ENCODE peak calls at places on chromosomes 13 and 19, in seven cellular contexts. K, I, W, F, A, G and V are unnamed samples.

GRCh38 chr19:50565984-50566903 is 2.0 kb downstream of the LRRC4B start:
- DNase-seq in G (no peak), A (no peak), W (no peak), F (no peak), K (peak), I (no peak), V (no peak)

GRCh38 chr13:45341799-45342584 is 1.0 kb upstream of the TPT1 start:
- DNase-seq in W (no peak), I (peak), K (no peak), A (no peak), G (peak), F (peak), V (peak)

GRCh38 chr13:84137292-84137691 is 255.0 kb upstream of the SLITRK1 start:
- DNase-seq in W (no peak), K (peak), F (no peak), G (peak), A (peak), I (no peak), V (no peak)

GRCh38 chr19:51460164-51460992 is 2.1 kb upstream of the SIGLEC8 start:
- DNase-seq in W (no peak), I (no peak), F (peak), G (peak), K (no peak), A (no peak), V (peak)

GRCh38 chr19:3580156-3580955 is 4.9 kb upstream of the GIPC3 start:
- DNase-seq in G (peak), K (no peak), F (no peak), I (no peak), A (no peak), W (no peak), V (no peak)

GRCh38 chr19:2332341-2333026 is 4.0 kb downstream of the SPPL2B start:
- DNase-seq in A (no peak), K (no peak), G (no peak), F (no peak), I (peak), W (peak), V (peak)

GRCh38 chr19:52307275-52307674 is 10.3 kb downstream of the ZNF480 start:
- DNase-seq in A (no peak), F (no peak), I (no peak), W (no peak), G (peak), K (no peak), V (no peak)

GRCh38 chr13:69793803-69794453 is 313.7 kb upstream of the ATXN8OS start:
- DNase-seq in A (no peak), K (no peak), F (peak), G (no peak), I (no peak), W (no peak), V (peak)

GRCh38 chr13:112246731-112247470 is 129.3 kb upstream of the SPACA7 start:
- DNase-seq in A (no peak), K (no peak), W (no peak), G (no peak), F (no peak), I (no peak), V (no peak)

GRCh38 chr13:35855531-35856019 is 275.6 kb downstream of the DCLK1 start:
- DNase-seq in W (no peak), G (no peak), A (no peak), I (no peak), K (no peak), F (no peak), V (peak)

GRCh38 chr13:97743946-97744345 is 209.5 kb upstream of the IPO5 start:
- DNase-seq in K (no peak), G (peak), I (no peak), A (no peak), W (no peak), F (no peak), V (no peak)

GRCh38 chr13:40812102-40812501 is 22.7 kb downstream of the SLC25A15 start:
- DNase-seq in G (no peak), A (no peak), F (no peak), I (no peak), K (no peak), W (no peak), V (no peak)

GRCh38 chr13:73835138-73835721 is 299.0 kb downstream of the KLF12 start:
- DNase-seq in W (no peak), F (peak), I (no peak), G (peak), A (no peak), K (no peak), V (no peak)

GRCh38 chr13:49098771-49099512 is 121.2 kb upstream of the MLNR start:
- DNase-seq in W (no peak), F (peak), I (no peak), A (no peak), K (no peak), G (peak), V (no peak)

GRCh38 chr19:32339988-32340874 is 5.2 kb upstream of the ZNF507 start:
- DNase-seq in F (peak), A (peak), W (no peak), K (peak), I (peak), G (peak), V (peak)

GRCh38 chr19:55437410-55437809 is 5.7 kb downstream of the SHISA7 start:
- DNase-seq in G (peak), K (no peak), A (no peak), F (no peak), W (peak), I (peak), V (no peak)

GRCh38 chr19:2345794-2346663 is 14.0 kb upstream of the TMPRSS9 start:
- DNase-seq in K (no peak), F (peak), I (peak), G (peak), A (no peak), W (no peak), V (peak)

GRCh38 chr13:113843864-113844556 is 19.9 kb downstream of the GAS6 start:
- DNase-seq in G (no peak), W (no peak), I (peak), K (no peak), A (no peak), F (no peak), V (no peak)

GRCh38 chr13:84366484-84366883 is 484.2 kb upstream of the SLITRK1 start:
- DNase-seq in A (no peak), F (no peak), W (no peak), I (no peak), G (peak), K (no peak), V (no peak)

GRCh38 chr19:42540071-42540553 is 11.8 kb upstream of the CEACAM1 start:
- DNase-seq in W (no peak), I (no peak), F (no peak), G (peak), A (no peak), K (no peak), V (no peak)

GRCh38 chr19:55088543-55089265 is 13.0 kb downstream of the EPS8L1 start:
- DNase-seq in F (peak), I (peak), G (peak), A (peak), K (peak), W (peak), V (peak)

GRCh38 chr13:30341815-30342570 is 34.6 kb upstream of the KATNAL1 start:
- DNase-seq in F (peak), I (peak), A (no peak), G (peak), W (no peak), K (no peak), V (peak)

GRCh38 chr13:37481005-37481857 is 117.3 kb downstream of the POSTN start:
- DNase-seq in G (peak), I (no peak), W (no peak), F (no peak), K (no peak), A (no peak), V (no peak)